ENCODE peak calls at places on chromosomes 13 and 19, in ten cellular contexts. Q is foreskin keratinocyte; R is activated T-cell treated with anti-CD3 and anti-CD28 coated beads for 48 hours; B is BJ; L is H9; P is T-helper 2 cell; M is WERI-Rb-1; A is epithelial cell of esophagus; Y is activated naive CD4-positive, alpha-beta T cell treated with anti-CD3 and anti-CD28 coated beads, Interleukin-2, amount 10 ng/mL, durations not matched to agents 7 days and 5 days; O is T-helper 17 cell. H is an unnamed sample.
A peak's percentile ranks its signal among the peaks of the same experiment; 100 is the strongest.

GRCh38 chr19:38669532-38669931 is 22.1 kb downstream of the ACTN4 start:
- DNase-seq in A (no peak), R (no peak), Q (no peak), P (peak; percentile 52), O (no peak), L (no peak), Y (peak; percentile 59), M (no peak), B (no peak), H (no peak)

GRCh38 chr19:16402076-16402475 is 69.7 kb downstream of the EPS15L1 start:
- DNase-seq in R (no peak), P (no peak), M (no peak), O (no peak), B (no peak), A (no peak), Q (no peak), L (no peak), Y (no peak), H (no peak)

GRCh38 chr13:111325941-111326620 is 5.6 kb downstream of the TEX29 start:
- DNase-seq in L (peak; percentile 22), B (no peak), M (no peak), Q (no peak), A (no peak), P (no peak), O (no peak), Y (no peak), R (no peak), H (no peak)

GRCh38 chr13:43959291-43959690 is 79.6 kb downstream of the LACC1 start:
- DNase-seq in Q (no peak), R (no peak), P (no peak), A (peak; percentile 9), M (no peak), O (no peak), Y (no peak), L (no peak), B (no peak), H (no peak)

GRCh38 chr19:13214036-13214730 is 64.0 kb downstream of the IER2 start:
- DNase-seq in P (no peak), R (no peak), M (peak; percentile 72), L (peak; percentile 24), Q (no peak), O (no peak), Y (no peak), A (no peak), B (no peak), H (no peak)

GRCh38 chr13:26985285-26985878 is 186.2 kb downstream of the USP12 start:
- DNase-seq in L (peak; percentile 57), P (peak; percentile 42), M (peak; percentile 80), Y (peak; percentile 81), O (peak; percentile 21), R (peak; percentile 47), B (no peak), Q (peak; percentile 44), A (peak; percentile 82), H (peak; percentile 69)

GRCh38 chr13:43492745-43493144 is 294.0 kb downstream of the ENOX1 start:
- DNase-seq in M (no peak), B (no peak), L (no peak), A (no peak), R (no peak), Q (no peak), O (no peak), Y (no peak), P (no peak), H (no peak)

GRCh38 chr13:40664100-40665060 is 2.1 kb downstream of the FOXO1 start:
- DNase-seq in R (peak; percentile 69), O (peak; percentile 63), P (peak; percentile 68), L (peak; percentile 37), Q (peak; percentile 58), A (peak; percentile 58), B (no peak), M (peak; percentile 31), Y (peak; percentile 85), H (peak; percentile 84)

GRCh38 chr13:103371271-103371670 is 305.1 kb upstream of the SLC10A2 start:
- DNase-seq in A (no peak), Q (peak; percentile 48), P (no peak), O (no peak), Y (no peak), L (no peak), B (no peak), M (no peak), R (no peak), H (no peak)

GRCh38 chr19:18785179-18786124 is 5.7 kb downstream of the COMP start:
- DNase-seq in B (no peak), R (peak; percentile 81), A (peak; percentile 69), O (peak; percentile 63), Q (peak; percentile 11), M (peak; percentile 89), Y (peak; percentile 78), P (peak; percentile 28), L (peak; percentile 89), H (peak; percentile 90)

GRCh38 chr13:30042891-30043630 is 192.6 kb upstream of the UBL3 start:
- DNase-seq in Y (no peak), B (no peak), P (no peak), L (no peak), R (no peak), M (no peak), Q (no peak), O (no peak), A (no peak), H (no peak)

GRCh38 chr13:84096221-84096620 is 213.9 kb upstream of the SLITRK1 start:
- DNase-seq in L (no peak), Q (peak; percentile 13), B (no peak), O (no peak), Y (no peak), R (no peak), M (no peak), P (no peak), A (peak; percentile 25), H (no peak)

GRCh38 chr19:518292-519231 is 11.3 kb downstream of the TPGS1 start:
- DNase-seq in O (peak; percentile 35), Y (peak; percentile 69), M (no peak), A (peak; percentile 43), L (peak; percentile 82), B (no peak), R (peak; percentile 52), Q (no peak), P (no peak), H (no peak)

GRCh38 chr19:16371540-16371986 is 46.9 kb downstream of the KLF2 start:
- DNase-seq in A (no peak), L (no peak), O (peak; percentile 89), Y (peak; percentile 95), P (peak; percentile 96), B (no peak), Q (no peak), R (peak; percentile 79), M (no peak), H (no peak)

GRCh38 chr13:67120872-67121531 is 109.1 kb downstream of the PCDH9 start:
- DNase-seq in A (peak; percentile 71), L (no peak), R (no peak), Q (peak; percentile 64), P (no peak), O (no peak), Y (no peak), M (no peak), B (peak; percentile 43), H (no peak)

GRCh38 chr13:109729031-109729870 is 57.1 kb downstream of the IRS2 start:
- DNase-seq in O (no peak), Q (peak; percentile 36), L (no peak), M (no peak), P (no peak), Y (no peak), R (no peak), A (peak; percentile 50), B (no peak), H (no peak)

GRCh38 chr19:17873661-17874422 is 2.1 kb downstream of the SLC5A5 start:
- DNase-seq in Y (peak; percentile 79), A (peak; percentile 60), O (peak; percentile 58), R (peak; percentile 68), B (no peak), M (peak; percentile 30), P (peak; percentile 53), L (peak; percentile 91), Q (no peak), H (no peak)

GRCh38 chr13:99658266-99658991 is 157.2 kb downstream of the TM9SF2 start:
- DNase-seq in M (peak; percentile 80), Q (peak; percentile 9), L (peak; percentile 81), O (peak; percentile 44), B (no peak), Y (peak; percentile 79), A (peak; percentile 24), P (peak; percentile 44), R (peak; percentile 29), H (peak; percentile 46)

GRCh38 chr13:106597759-106598395 is 29.9 kb upstream of the ARGLU1 start:
- DNase-seq in P (no peak), Y (no peak), O (no peak), Q (no peak), M (no peak), R (no peak), L (no peak), A (no peak), B (no peak), H (no peak)

GRCh38 chr19:56942749-56943148 is 102.2 kb upstream of the PEG3 start:
- DNase-seq in R (no peak), L (peak; percentile 33), P (no peak), B (no peak), O (no peak), Q (no peak), M (peak; percentile 30), Y (no peak), A (no peak), H (peak; percentile 17)

GRCh38 chr13:79483302-79483701 is 2.3 kb downstream of the NDFIP2 start:
- DNase-seq in L (no peak), O (no peak), M (no peak), R (no peak), Q (peak; percentile 70), P (no peak), Y (no peak), B (peak; percentile 73), A (peak; percentile 32), H (no peak)

GRCh38 chr13:60583911-60584753 is 187.1 kb downstream of the TDRD3 start:
- DNase-seq in R (peak; percentile 1), B (no peak), Y (no peak), P (no peak), L (peak; percentile 93), Q (peak; percentile 35), A (peak; percentile 43), M (no peak), O (no peak), H (no peak)

GRCh38 chr19:30076101-30076551 is 134.1 kb downstream of the URI1 start:
- DNase-seq in L (peak; percentile 46), R (no peak), Y (no peak), A (no peak), O (no peak), P (no peak), Q (no peak), B (no peak), M (no peak), H (peak; percentile 49)

GRCh38 chr13:78197231-78197630 is 278.6 kb upstream of the EDNRB start:
- DNase-seq in O (no peak), A (peak; percentile 78), B (no peak), Q (peak; percentile 52), P (no peak), M (no peak), L (no peak), Y (no peak), R (no peak), H (no peak)

GRCh38 chr19:38869836-38870607 is 8.1 kb downstream of the RINL start:
- DNase-seq in Q (no peak), P (peak; percentile 92), L (peak; percentile 84), B (no peak), O (peak; percentile 93), M (no peak), R (peak; percentile 94), A (peak; percentile 69), Y (peak; percentile 95), H (peak; percentile 94)

H was measured in pancreas.